ENCODE peak calls at places on chromosomes 12 and 14, in ten cellular contexts. One of them, this sample, is unnamed.

GRCh38 chr14:90782892-90783291 is 33.3 kb downstream of the TTC7B start:
- DNase-seq in thoracic aorta: no peak
- DNase-seq in Calu3: no peak
- DNase-seq in neural crest cell: no peak
- DNase-seq in A549: no peak
- DNase-seq in HL-60: no peak
- DNase-seq in A673: no peak
- DNase-seq in glutamatergic neuron: no peak
- DNase-seq in CD4-positive, alpha-beta T cell: no peak
- DNase-seq in Peyer's patch: no peak
- DNase-seq in this sample: no peak

GRCh38 chr14:95389471-95390011 is 69.8 kb upstream of the CLMN start:
- DNase-seq in A549: no peak
- DNase-seq in Peyer's patch: no peak
- DNase-seq in HL-60: no peak
- DNase-seq in A673: no peak
- DNase-seq in glutamatergic neuron: no peak
- DNase-seq in neural crest cell: no peak
- DNase-seq in Calu3: no peak
- DNase-seq in thoracic aorta: peak
- DNase-seq in CD4-positive, alpha-beta T cell: no peak
- DNase-seq in this sample: no peak

GRCh38 chr14:21539154-21539940 is 13.2 kb upstream of the SALL2 start:
- DNase-seq in HL-60: no peak
- DNase-seq in Calu3: no peak
- DNase-seq in thoracic aorta: no peak
- DNase-seq in glutamatergic neuron: no peak
- DNase-seq in A673: no peak
- DNase-seq in Peyer's patch: no peak
- DNase-seq in A549: no peak
- DNase-seq in neural crest cell: no peak
- DNase-seq in CD4-positive, alpha-beta T cell: no peak
- DNase-seq in this sample: no peak

GRCh38 chr14:38505221-38506095 is 249.6 kb upstream of the CLEC14A start:
- DNase-seq in thoracic aorta: no peak
- DNase-seq in glutamatergic neuron: no peak
- DNase-seq in HL-60: no peak
- DNase-seq in Calu3: no peak
- DNase-seq in A549: no peak
- DNase-seq in Peyer's patch: no peak
- DNase-seq in neural crest cell: no peak
- DNase-seq in CD4-positive, alpha-beta T cell: no peak
- DNase-seq in A673: peak
- DNase-seq in this sample: no peak

GRCh38 chr14:68538641-68539040 is 254.2 kb downstream of the ZFP36L1 start:
- DNase-seq in Peyer's patch: no peak
- DNase-seq in A549: no peak
- DNase-seq in glutamatergic neuron: no peak
- DNase-seq in neural crest cell: no peak
- DNase-seq in HL-60: no peak
- DNase-seq in A673: no peak
- DNase-seq in thoracic aorta: no peak
- DNase-seq in Calu3: no peak
- DNase-seq in CD4-positive, alpha-beta T cell: no peak
- DNase-seq in this sample: no peak

GRCh38 chr14:36585100-36585499 is 2.7 kb upstream of the NKX2-8 start:
- DNase-seq in CD4-positive, alpha-beta T cell: no peak
- DNase-seq in thoracic aorta: no peak
- DNase-seq in glutamatergic neuron: no peak
- DNase-seq in neural crest cell: no peak
- DNase-seq in Calu3: no peak
- DNase-seq in A549: no peak
- DNase-seq in A673: no peak
- DNase-seq in Peyer's patch: no peak
- DNase-seq in HL-60: no peak
- DNase-seq in this sample: no peak

GRCh38 chr12:68557011-68557715 is 53.5 kb upstream of the RAP1B start:
- DNase-seq in neural crest cell: no peak
- DNase-seq in A673: no peak
- DNase-seq in Peyer's patch: no peak
- DNase-seq in A549: peak
- DNase-seq in glutamatergic neuron: no peak
- DNase-seq in HL-60: no peak
- DNase-seq in CD4-positive, alpha-beta T cell: no peak
- DNase-seq in thoracic aorta: no peak
- DNase-seq in Calu3: no peak
- DNase-seq in this sample: no peak

GRCh38 chr12:57238854-57239554 is 9.5 kb downstream of the SHMT2 start:
- DNase-seq in A673: peak
- DNase-seq in HL-60: peak
- DNase-seq in thoracic aorta: peak
- DNase-seq in neural crest cell: peak
- DNase-seq in Peyer's patch: peak
- DNase-seq in A549: peak
- DNase-seq in glutamatergic neuron: peak
- DNase-seq in CD4-positive, alpha-beta T cell: peak
- DNase-seq in Calu3: peak
- DNase-seq in this sample: peak

GRCh38 chr12:100554608-100555077 is 18.8 kb upstream of the GAS2L3 start:
- DNase-seq in A549: peak
- DNase-seq in Peyer's patch: no peak
- DNase-seq in A673: peak
- DNase-seq in Calu3: peak
- DNase-seq in thoracic aorta: no peak
- DNase-seq in glutamatergic neuron: no peak
- DNase-seq in HL-60: peak
- DNase-seq in neural crest cell: peak
- DNase-seq in CD4-positive, alpha-beta T cell: no peak
- DNase-seq in this sample: peak

GRCh38 chr12:113907446-113908180 is 58.5 kb downstream of the RBM19 start:
- DNase-seq in HL-60: no peak
- DNase-seq in Peyer's patch: no peak
- DNase-seq in A673: no peak
- DNase-seq in glutamatergic neuron: no peak
- DNase-seq in Calu3: no peak
- DNase-seq in CD4-positive, alpha-beta T cell: no peak
- DNase-seq in neural crest cell: no peak
- DNase-seq in thoracic aorta: no peak
- DNase-seq in A549: no peak
- DNase-seq in this sample: no peak

GRCh38 chr12:57618966-57619433 is 7.8 kb downstream of the ARHGEF25 start:
- DNase-seq in Peyer's patch: no peak
- DNase-seq in neural crest cell: no peak
- DNase-seq in A549: no peak
- DNase-seq in thoracic aorta: no peak
- DNase-seq in glutamatergic neuron: peak
- DNase-seq in Calu3: no peak
- DNase-seq in HL-60: no peak
- DNase-seq in CD4-positive, alpha-beta T cell: no peak
- DNase-seq in A673: no peak
- DNase-seq in this sample: peak

GRCh38 chr12:68290126-68290525 is 36.7 kb upstream of the IL22 start:
- DNase-seq in Peyer's patch: no peak
- DNase-seq in CD4-positive, alpha-beta T cell: peak
- DNase-seq in A673: peak
- DNase-seq in HL-60: no peak
- DNase-seq in Calu3: no peak
- DNase-seq in thoracic aorta: no peak
- DNase-seq in neural crest cell: no peak
- DNase-seq in A549: no peak
- DNase-seq in glutamatergic neuron: no peak
- DNase-seq in this sample: no peak

GRCh38 chr12:6936642-6937480 is 6.8 kb upstream of the RNU7-1 start:
- DNase-seq in HL-60: no peak
- DNase-seq in A549: no peak
- DNase-seq in A673: no peak
- DNase-seq in Peyer's patch: no peak
- DNase-seq in glutamatergic neuron: no peak
- DNase-seq in neural crest cell: no peak
- DNase-seq in CD4-positive, alpha-beta T cell: no peak
- DNase-seq in thoracic aorta: no peak
- DNase-seq in Calu3: peak
- DNase-seq in this sample: no peak

GRCh38 chr14:35331605-35332516 is 39.7 kb downstream of the PSMA6 start:
- DNase-seq in Calu3: peak
- DNase-seq in CD4-positive, alpha-beta T cell: no peak
- DNase-seq in HL-60: no peak
- DNase-seq in Peyer's patch: peak
- DNase-seq in A673: no peak
- DNase-seq in thoracic aorta: no peak
- DNase-seq in neural crest cell: no peak
- DNase-seq in glutamatergic neuron: no peak
- DNase-seq in A549: no peak
- DNase-seq in this sample: no peak

GRCh38 chr12:85733441-85733840 is 102.8 kb downstream of the RASSF9 start:
- DNase-seq in A549: no peak
- DNase-seq in glutamatergic neuron: no peak
- DNase-seq in thoracic aorta: no peak
- DNase-seq in Peyer's patch: no peak
- DNase-seq in Calu3: no peak
- DNase-seq in CD4-positive, alpha-beta T cell: no peak
- DNase-seq in neural crest cell: no peak
- DNase-seq in A673: no peak
- DNase-seq in HL-60: no peak
- DNase-seq in this sample: no peak

GRCh38 chr12:95874452-95874851 is 15.7 kb downstream of the SNRPF start:
- DNase-seq in A673: no peak
- DNase-seq in Peyer's patch: no peak
- DNase-seq in Calu3: no peak
- DNase-seq in HL-60: no peak
- DNase-seq in neural crest cell: no peak
- DNase-seq in thoracic aorta: no peak
- DNase-seq in glutamatergic neuron: no peak
- DNase-seq in A549: no peak
- DNase-seq in CD4-positive, alpha-beta T cell: no peak
- DNase-seq in this sample: no peak
- TF ChIP-seq CTCF in A673: no peak
- TF ChIP-seq CTCF in Peyer's patch: no peak
- TF ChIP-seq CTCF in Calu3: no peak
- TF ChIP-seq CTCF in HL-60: no peak
- TF ChIP-seq CTCF in neural crest cell: no peak
- TF ChIP-seq CTCF in thoracic aorta: no peak
- TF ChIP-seq CTCF in glutamatergic neuron: no peak
- TF ChIP-seq CTCF in A549: no peak
- TF ChIP-seq CTCF in CD4-positive, alpha-beta T cell: no peak
- TF ChIP-seq CTCF in this sample: no peak

GRCh38 chr12:124392271-124392990 is 97.5 kb downstream of the RFLNA start:
- DNase-seq in Calu3: no peak
- DNase-seq in A549: peak
- DNase-seq in CD4-positive, alpha-beta T cell: no peak
- DNase-seq in HL-60: peak
- DNase-seq in Peyer's patch: no peak
- DNase-seq in thoracic aorta: no peak
- DNase-seq in glutamatergic neuron: no peak
- DNase-seq in A673: peak
- DNase-seq in neural crest cell: no peak
- DNase-seq in this sample: peak
- TF ChIP-seq CTCF in Calu3: no peak
- TF ChIP-seq CTCF in A549: peak
- TF ChIP-seq CTCF in CD4-positive, alpha-beta T cell: no peak
- TF ChIP-seq CTCF in HL-60: peak
- TF ChIP-seq CTCF in Peyer's patch: no peak
- TF ChIP-seq CTCF in thoracic aorta: no peak
- TF ChIP-seq CTCF in glutamatergic neuron: peak
- TF ChIP-seq CTCF in A673: peak
- TF ChIP-seq CTCF in neural crest cell: peak
- TF ChIP-seq CTCF in this sample: peak

GRCh38 chr12:22105542-22105941 is 59.5 kb downstream of the CMAS start:
- DNase-seq in A549: no peak
- DNase-seq in Calu3: no peak
- DNase-seq in neural crest cell: no peak
- DNase-seq in CD4-positive, alpha-beta T cell: no peak
- DNase-seq in HL-60: no peak
- DNase-seq in thoracic aorta: no peak
- DNase-seq in Peyer's patch: no peak
- DNase-seq in A673: no peak
- DNase-seq in glutamatergic neuron: no peak
- DNase-seq in this sample: no peak

GRCh38 chr12:22103418-22103817 is 57.4 kb downstream of the CMAS start:
- DNase-seq in glutamatergic neuron: no peak
- DNase-seq in CD4-positive, alpha-beta T cell: no peak
- DNase-seq in thoracic aorta: no peak
- DNase-seq in neural crest cell: no peak
- DNase-seq in Calu3: no peak
- DNase-seq in Peyer's patch: no peak
- DNase-seq in A673: no peak
- DNase-seq in HL-60: peak
- DNase-seq in A549: no peak
- DNase-seq in this sample: no peak

GRCh38 chr12:22101749-22102243 is 55.8 kb downstream of the CMAS start:
- DNase-seq in Peyer's patch: no peak
- DNase-seq in neural crest cell: no peak
- DNase-seq in A673: no peak
- DNase-seq in thoracic aorta: no peak
- DNase-seq in glutamatergic neuron: no peak
- DNase-seq in A549: no peak
- DNase-seq in Calu3: peak
- DNase-seq in CD4-positive, alpha-beta T cell: no peak
- DNase-seq in HL-60: peak
- DNase-seq in this sample: no peak

DNA sequence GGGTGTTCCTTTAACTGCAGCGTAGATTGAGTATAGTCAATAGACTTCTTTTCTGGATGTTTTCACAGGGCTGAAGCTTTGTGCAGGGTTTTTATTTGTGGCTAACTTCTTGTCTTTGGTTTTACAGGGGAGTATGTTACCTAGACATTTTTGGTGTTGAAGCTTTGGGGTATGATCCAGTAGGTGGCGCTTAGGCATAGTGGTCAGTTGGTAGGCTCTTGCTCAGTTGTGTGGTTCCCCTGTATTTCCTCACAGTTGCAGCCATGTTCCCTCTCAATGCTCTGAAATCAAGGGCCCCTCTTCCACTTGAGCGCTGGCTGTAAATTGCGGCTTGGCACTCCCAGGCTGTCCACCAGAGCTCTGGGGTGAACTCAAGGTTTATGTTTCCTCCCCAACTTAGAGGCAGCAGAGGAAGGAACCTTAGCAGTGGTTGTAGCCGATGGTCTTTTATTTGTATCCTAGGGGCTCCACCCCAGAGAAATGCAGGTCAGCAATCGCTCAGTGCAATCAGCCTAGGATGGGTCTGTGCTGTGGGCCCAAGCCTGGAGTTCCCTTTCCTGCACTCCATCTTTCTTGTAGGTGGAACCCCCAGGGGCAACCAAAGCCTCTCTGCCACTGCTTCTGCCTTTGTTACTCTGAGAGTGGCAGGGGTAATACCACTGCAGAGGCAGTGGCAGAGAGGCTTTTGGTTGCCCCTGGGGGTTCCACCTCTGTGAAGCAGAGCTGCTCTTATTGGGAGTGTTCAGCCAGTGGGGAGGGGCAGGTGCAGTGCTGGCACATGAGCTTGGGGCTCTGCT is 55.1 kb downstream of the CMAS start:
- DNase-seq in glutamatergic neuron: peak
- DNase-seq in HL-60: peak
- DNase-seq in A549: peak
- DNase-seq in Calu3: peak
- DNase-seq in neural crest cell: peak
- DNase-seq in thoracic aorta: no peak
- DNase-seq in Peyer's patch: no peak
- DNase-seq in A673: peak
- DNase-seq in CD4-positive, alpha-beta T cell: peak
- DNase-seq in this sample: peak
- TF ChIP-seq CTCF in glutamatergic neuron: peak
- TF ChIP-seq CTCF in HL-60: peak
- TF ChIP-seq CTCF in A549: peak
- TF ChIP-seq CTCF in Calu3: peak
- TF ChIP-seq CTCF in neural crest cell: peak
- TF ChIP-seq CTCF in thoracic aorta: peak
- TF ChIP-seq CTCF in Peyer's patch: no peak
- TF ChIP-seq CTCF in A673: peak
- TF ChIP-seq CTCF in CD4-positive, alpha-beta T cell: peak
- TF ChIP-seq CTCF in this sample: peak

GRCh38 chr12:43349863-43350262 is 202.1 kb downstream of the ADAMTS20 start:
- DNase-seq in neural crest cell: no peak
- DNase-seq in Calu3: no peak
- DNase-seq in CD4-positive, alpha-beta T cell: no peak
- DNase-seq in thoracic aorta: no peak
- DNase-seq in Peyer's patch: no peak
- DNase-seq in HL-60: no peak
- DNase-seq in A549: peak
- DNase-seq in glutamatergic neuron: no peak
- DNase-seq in A673: peak
- DNase-seq in this sample: no peak
- TF ChIP-seq CTCF in neural crest cell: peak
- TF ChIP-seq CTCF in Calu3: no peak
- TF ChIP-seq CTCF in CD4-positive, alpha-beta T cell: no peak
- TF ChIP-seq CTCF in thoracic aorta: no peak
- TF ChIP-seq CTCF in Peyer's patch: no peak
- TF ChIP-seq CTCF in HL-60: no peak
- TF ChIP-seq CTCF in A549: peak
- TF ChIP-seq CTCF in glutamatergic neuron: no peak
- TF ChIP-seq CTCF in A673: peak
- TF ChIP-seq CTCF in this sample: no peak